ENCODE peak calls at places on chromosomes 5 and 9, in ten cellular contexts. A is fibroblast of lung; S is NCI-H1436; W is activated gamma-delta T cell; P is DMS153; R is stimulated activated CD8-positive, alpha-beta memory T cell treated with anti-CD3 and anti-CD28 coated beads, Interleukin-2, amount 100 ng/mL, for 48 hours; I is OCI-M1; Z is sigmoid colon; D is COLO829; O is EH. T is an unnamed sample.

GRCh38 chr5:140240987-140241706 is 61.8 kb downstream of the PFDN1 start:
- DNase-seq in A (peak; percentile 90), D (peak; percentile 68), Z (peak; percentile 97), R (no peak), O (peak; percentile 97), S (no peak), I (no peak), P (peak; percentile 66), W (no peak), T (peak; percentile 94)

GRCh38 chr9:85038824-85039540 is 369.5 kb downstream of the NTRK2 start:
- DNase-seq in P (no peak), Z (no peak), D (no peak), S (no peak), W (no peak), O (peak; percentile 4), A (no peak), I (no peak), R (no peak), T (no peak)

GRCh38 chr9:1083325-1083913 is 33.3 kb downstream of the DMRT2 start:
- DNase-seq in W (no peak), R (no peak), P (peak; percentile 61), Z (no peak), S (peak; percentile 2), D (peak; percentile 26), A (no peak), O (peak; percentile 31), I (no peak), T (peak; percentile 6)

GRCh38 chr5:142014911-142015584 is 2.2 kb upstream of the GNPDA1 start:
- DNase-seq in O (peak; percentile 57), A (peak; percentile 54), Z (no peak), W (no peak), D (peak; percentile 61), P (no peak), I (peak; percentile 77), R (no peak), S (peak; percentile 57), T (peak; percentile 32)

GRCh38 chr5:75891020-75891419 is 173.8 kb upstream of the POC5 start:
- DNase-seq in A (no peak), S (no peak), P (no peak), D (no peak), W (no peak), O (no peak), R (no peak), Z (no peak), I (no peak), T (no peak)

GRCh38 chr9:71490810-71491209 is 277.5 kb downstream of the CEMIP2 start:
- DNase-seq in W (no peak), D (no peak), O (peak; percentile 0), I (peak; percentile 56), S (no peak), P (no peak), R (no peak), A (no peak), Z (no peak), T (no peak)

GRCh38 chr5:149561848-149562247 is 10.6 kb upstream of the CSNK1A1 start:
- DNase-seq in I (peak; percentile 41), W (no peak), A (peak; percentile 97), Z (no peak), P (no peak), D (peak; percentile 67), R (no peak), O (peak; percentile 97), S (no peak), T (peak; percentile 97)

GRCh38 chr5:111562566-111562965 is 50.2 kb upstream of the STARD4 start:
- DNase-seq in S (no peak), A (no peak), I (no peak), O (no peak), D (no peak), Z (no peak), P (no peak), W (no peak), R (no peak), T (no peak)

GRCh38 chr5:179558912-179559279 is 8.5 kb downstream of the RUFY1 start:
- DNase-seq in R (no peak), W (no peak), I (no peak), P (peak; percentile 7), O (no peak), S (peak; percentile 4), A (peak; percentile 43), Z (no peak), D (no peak), T (no peak)

GRCh38 chr5:142929602-142930001 is 159.4 kb downstream of the ARHGAP26 start:
- DNase-seq in S (no peak), W (no peak), R (no peak), A (no peak), P (no peak), D (no peak), O (no peak), Z (no peak), I (no peak), T (no peak)

GRCh38 chr9:133141833-133142594 is 21.0 kb upstream of the RALGDS start:
- DNase-seq in Z (peak; percentile 75), W (peak; percentile 63), S (no peak), A (no peak), O (no peak), R (no peak), I (no peak), D (no peak), P (peak; percentile 85), T (no peak)

GRCh38 chr5:142425286-142426065 is 100.7 kb upstream of the SPRY4 start:
- DNase-seq in S (no peak), Z (no peak), W (no peak), P (no peak), O (no peak), I (no peak), A (peak; percentile 73), D (no peak), R (no peak), T (no peak)

GRCh38 chr5:151924564-151925395 is at the start of gene GLRA1:
- DNase-seq in R (peak; percentile 27), W (peak; percentile 13), S (no peak), P (no peak), O (peak; percentile 48), I (peak; percentile 73), Z (no peak), A (peak; percentile 54), D (peak; percentile 30), T (peak; percentile 18)

GRCh38 chr5:310516-310915 is 11.0 kb upstream of the AHRR start:
- DNase-seq in R (no peak), A (no peak), S (no peak), O (no peak), Z (no peak), D (no peak), P (no peak), I (no peak), W (no peak), T (no peak)